ENCODE peak calls at places on chromosomes 11 and 22, in four cellular contexts. One of them, this sample, is unnamed.

GRCh38 chr11:60657880-60658279 is 41.5 kb upstream of the MS4A8 start:
- DNase-seq in IMR-90: no peak
- DNase-seq in NCI-H345: peak
- DNase-seq in substantia nigra: no peak
- DNase-seq in this sample: no peak

GRCh38 chr11:118581057-118581456 is 8.8 kb downstream of the ARCN1 start:
- DNase-seq in IMR-90: no peak
- DNase-seq in NCI-H345: peak
- DNase-seq in substantia nigra: no peak
- DNase-seq in this sample: no peak

GRCh38 chr11:61955031-61955415 is 4.9 kb downstream of the BEST1 start:
- DNase-seq in IMR-90: peak
- DNase-seq in NCI-H345: no peak
- DNase-seq in substantia nigra: no peak
- DNase-seq in this sample: peak

GRCh38 chr11:2151500-2152257 is 9.3 kb downstream of the INS start:
- DNase-seq in IMR-90: peak
- DNase-seq in NCI-H345: peak
- DNase-seq in substantia nigra: no peak
- DNase-seq in this sample: peak

GRCh38 chr11:2132229-2132620 is 7.0 kb downstream of the IGF2 start:
- DNase-seq in IMR-90: no peak
- DNase-seq in NCI-H345: no peak
- DNase-seq in substantia nigra: no peak
- DNase-seq in this sample: no peak

GRCh38 chr11:128336203-128336602 is 251.2 kb downstream of the ETS1 start:
- DNase-seq in IMR-90: peak
- DNase-seq in NCI-H345: no peak
- DNase-seq in substantia nigra: no peak
- DNase-seq in this sample: peak

GRCh38 chr22:31637938-31638618 is 23.9 kb downstream of the PISD start:
- DNase-seq in IMR-90: no peak
- DNase-seq in NCI-H345: no peak
- DNase-seq in substantia nigra: no peak
- DNase-seq in this sample: peak

GRCh38 chr11:34331736-34332135 is 26.1 kb downstream of the ABTB2 start:
- DNase-seq in IMR-90: no peak
- DNase-seq in NCI-H345: no peak
- DNase-seq in substantia nigra: no peak
- DNase-seq in this sample: no peak

GRCh38 chr11:15212876-15213275 is 98.2 kb downstream of the INSC start:
- DNase-seq in IMR-90: no peak
- DNase-seq in NCI-H345: no peak
- DNase-seq in substantia nigra: no peak
- DNase-seq in this sample: peak

GRCh38 chr11:27619039-27619438 is 81.2 kb downstream of the BDNF start:
- DNase-seq in IMR-90: peak
- DNase-seq in NCI-H345: no peak
- DNase-seq in substantia nigra: no peak
- DNase-seq in this sample: no peak

GRCh38 chr22:36546932-36547331 is 18.0 kb upstream of the EIF3D start:
- DNase-seq in IMR-90: peak
- DNase-seq in NCI-H345: no peak
- DNase-seq in substantia nigra: no peak
- DNase-seq in this sample: peak

GRCh38 chr11:131710511-131710910 is 340.1 kb downstream of the NTM start:
- DNase-seq in IMR-90: peak
- DNase-seq in NCI-H345: no peak
- DNase-seq in substantia nigra: no peak
- DNase-seq in this sample: no peak

GRCh38 chr11:47467372-47467771 is 18.4 kb upstream of the RAPSN start:
- DNase-seq in IMR-90: no peak
- DNase-seq in NCI-H345: peak
- DNase-seq in substantia nigra: no peak
- DNase-seq in this sample: no peak

GRCh38 chr11:59208956-59209355 is 3.8 kb downstream of the MPEG1 start:
- DNase-seq in IMR-90: peak
- DNase-seq in NCI-H345: no peak
- DNase-seq in substantia nigra: no peak
- DNase-seq in this sample: no peak

GRCh38 chr11:75673977-75674582 is 5.2 kb upstream of the MAP6 start:
- DNase-seq in IMR-90: peak
- DNase-seq in NCI-H345: no peak
- DNase-seq in substantia nigra: no peak
- DNase-seq in this sample: peak

GRCh38 chr22:20080445-20080775 is 369 bp downstream of the DGCR8 start:
- DNase-seq in IMR-90: peak
- DNase-seq in NCI-H345: peak
- DNase-seq in substantia nigra: no peak
- DNase-seq in this sample: peak

GRCh38 chr11:69218271-69218682 is 62.5 kb downstream of the SMIM38 start:
- DNase-seq in IMR-90: peak
- DNase-seq in NCI-H345: no peak
- DNase-seq in substantia nigra: no peak
- DNase-seq in this sample: no peak

GRCh38 chr11:67632175-67632981 is 2.6 kb upstream of the NUDT8 start:
- DNase-seq in IMR-90: no peak
- DNase-seq in NCI-H345: no peak
- DNase-seq in substantia nigra: no peak
- DNase-seq in this sample: no peak

GRCh38 chr11:111855506-111855905 is 15.9 kb downstream of the ALG9 start:
- DNase-seq in IMR-90: no peak
- DNase-seq in NCI-H345: no peak
- DNase-seq in substantia nigra: no peak
- DNase-seq in this sample: no peak

This sample was measured in fibroblast of pulmonary artery.